ENCODE peak calls at places on chromosomes 4 and X, in six cellular contexts. Y is activated gamma-delta T cell treated with Interleukin-2 at 50 U/mL for 16 hours; C is activated CD4-positive, alpha-beta T cell treated with anti-CD3 and anti-CD28 coated beads, Interleukin-2, amount 50 U/mL, for 24 hours; S is bronchial epithelial cell; H is mesothelial cell of epicardium; N is HT-29. J is an unnamed sample.
A peak's percentile ranks its signal among the peaks of the same experiment; 100 is the strongest.

GRCh38 chr4:2793920-2794706 is 1.2 kb downstream of the SH3BP2 start:
- DNase-seq in H (no peak), S (peak; percentile 25), Y (no peak), C (no peak), N (peak; percentile 62), J (no peak)

GRCh38 chrX:112769034-112769433 is 71.6 kb downstream of the AMOT start:
- DNase-seq in H (no peak), N (no peak), Y (no peak), S (no peak), C (no peak), J (no peak)

GRCh38 chr4:74618166-74618565 is 173.2 kb downstream of the AREG start:
- DNase-seq in Y (no peak), S (no peak), C (no peak), H (no peak), N (no peak), J (no peak)

GRCh38 chr4:152090543-152090942 is 329.7 kb upstream of the GATB start:
- DNase-seq in N (no peak), C (no peak), S (peak; percentile 15), Y (peak; percentile 34), H (no peak), J (no peak)

GRCh38 chr4:53010320-53010719 is 148.2 kb downstream of the RASL11B start:
- DNase-seq in N (no peak), C (no peak), H (no peak), Y (no peak), S (no peak), J (no peak)

GRCh38 chr4:94334962-94335361 is 7.7 kb downstream of the HPGDS start:
- DNase-seq in Y (no peak), C (no peak), N (no peak), H (no peak), S (no peak), J (no peak)

GRCh38 chr4:94714761-94715160 is 43.0 kb upstream of the BMPR1B start:
- DNase-seq in Y (no peak), H (no peak), C (no peak), N (no peak), S (no peak), J (no peak)

GRCh38 chr4:154714339-154715040 is 29.3 kb upstream of the LRAT start:
- DNase-seq in H (no peak), Y (no peak), C (no peak), N (no peak), S (no peak), J (no peak)

GRCh38 chr4:47074836-47075235 is 43.5 kb downstream of the GABRB1 start:
- DNase-seq in Y (no peak), S (no peak), N (no peak), C (no peak), H (no peak), J (no peak)

GRCh38 chr4:179164642-179165338 is 1722.6 kb upstream of the AGA start:
- DNase-seq in Y (no peak), S (no peak), H (no peak), C (no peak), N (no peak), J (no peak)

GRCh38 chr4:95601342-95601741 is 52.6 kb upstream of the UNC5C start:
- DNase-seq in N (no peak), S (no peak), Y (no peak), C (no peak), H (no peak), J (no peak)

GRCh38 chr4:4666693-4667642 is 125.1 kb upstream of the STX18 start:
- DNase-seq in Y (no peak), C (no peak), S (no peak), N (no peak), H (peak; percentile 58), J (no peak)

GRCh38 chr4:128782875-128783614 is 26.5 kb upstream of the JADE1 start:
- DNase-seq in S (peak; percentile 45), H (no peak), Y (no peak), N (no peak), C (no peak), J (no peak)

GRCh38 chr4:151865327-151865726 is 104.5 kb upstream of the GATB start:
- DNase-seq in C (no peak), S (no peak), H (no peak), Y (no peak), N (no peak), J (no peak)

GRCh38 chr4:70705146-70705855 is 16.5 kb upstream of the RUFY3 start:
- DNase-seq in S (peak; percentile 33), H (peak; percentile 77), N (peak; percentile 75), Y (peak; percentile 63), C (peak; percentile 62), J (peak; percentile 80)

GRCh38 chrX:151983186-151983585 is 8.7 kb upstream of the GABRE start:
- DNase-seq in Y (no peak), S (peak; percentile 64), H (no peak), N (peak; percentile 38), C (no peak), J (no peak)

GRCh38 chr4:91426725-91427124 is 877.0 kb upstream of the GRID2 start:
- DNase-seq in N (no peak), C (no peak), S (peak; percentile 64), Y (no peak), H (no peak), J (no peak)

GRCh38 chr4:3479358-3480101 is 16.4 kb downstream of the DOK7 start:
- DNase-seq in S (no peak), N (no peak), Y (no peak), C (no peak), H (no peak), J (no peak)

GRCh38 chr4:106763044-106763443 is 273.1 kb downstream of the DKK2 start:
- DNase-seq in C (no peak), Y (no peak), H (no peak), S (peak; percentile 2), N (peak; percentile 11), J (no peak)

GRCh38 chrX:123336666-123337065 is 152.6 kb downstream of the GRIA3 start:
- DNase-seq in Y (no peak), N (no peak), C (no peak), H (no peak), S (peak; percentile 12), J (no peak)

GRCh38 chr4:71009796-71010588 is 16.5 kb downstream of the DCK start:
- DNase-seq in N (peak; percentile 49), Y (no peak), H (no peak), C (no peak), S (peak; percentile 54), J (no peak)

GRCh38 chrX:276588-277171 is 4.5 kb upstream of the PLCXD1 start:
- DNase-seq in C (no peak), S (peak; percentile 78), N (peak; percentile 31), Y (no peak), H (no peak), J (no peak)

GRCh38 chr4:173289351-173289725 is 44.8 kb downstream of the HMGB2 start:
- DNase-seq in C (no peak), S (no peak), N (no peak), H (no peak), Y (no peak), J (no peak)

GRCh38 chr4:65635051-65635821 is 35.1 kb downstream of the EPHA5 start:
- DNase-seq in H (no peak), S (no peak), N (no peak), Y (no peak), C (no peak), J (no peak)

GRCh38 chr4:138845051-138845450 is 170.5 kb upstream of the NOCT start:
- DNase-seq in N (no peak), Y (no peak), C (no peak), H (no peak), S (no peak), J (no peak)

GRCh38 chrX:41603591-41603990 is 85.2 kb upstream of the GPR34 start:
- DNase-seq in S (no peak), H (no peak), N (no peak), Y (no peak), C (no peak), J (no peak)

GRCh38 chrX:9293051-9293496 is 171.8 kb upstream of the TBL1X start:
- DNase-seq in S (no peak), H (no peak), Y (no peak), N (no peak), C (no peak), J (no peak)

GRCh38 chrX:85851418-85851817 is 195.9 kb downstream of the CHM start:
- DNase-seq in N (peak; percentile 54), H (no peak), S (peak; percentile 15), Y (no peak), C (no peak), J (no peak)

GRCh38 chr4:54152846-54153600 is 53.1 kb downstream of the GSX2 start:
- DNase-seq in S (peak; percentile 77), Y (no peak), C (no peak), H (no peak), N (no peak), J (no peak)

GRCh38 chr4:114659386-114660008 is 60.9 kb downstream of the UGT8 start:
- DNase-seq in S (peak; percentile 77), H (peak; percentile 56), C (peak; percentile 14), N (peak; percentile 88), Y (peak; percentile 4), J (no peak)